ENCODE peak calls at places on chromosomes 2 and 18, in seven cellular contexts. X is cerebellum; R is globus pallidus; I is caudate nucleus; B is Daoy; H is activated CD4-positive, alpha-beta T cell treated with anti-CD3 and anti-CD28 coated beads for 48 hours; U is Calu3. Q is an unnamed sample.

GRCh38 chr2:126527836-126528490 is 128.0 kb upstream of the GYPC start:
- DNase-seq in X (no peak), R (no peak), I (no peak), B (peak; percentile 9), H (peak; percentile 78), U (peak; percentile 19), Q (no peak)

GRCh38 chr2:67876176-67876575 is 186.6 kb downstream of the C1D start:
- DNase-seq in X (no peak), R (no peak), I (no peak), B (peak; percentile 22), H (no peak), U (no peak), Q (no peak)

GRCh38 chr2:69594341-69594740 is 49.2 kb downstream of the AAK1 start:
- DNase-seq in X (no peak), R (no peak), I (no peak), B (no peak), H (no peak), U (no peak), Q (no peak)

GRCh38 chr2:234879671-234880455 is 72.0 kb upstream of the SH3BP4 start:
- DNase-seq in X (no peak), R (no peak), I (no peak), B (peak; percentile 89), H (no peak), U (no peak), Q (no peak)

GRCh38 chr2:186575302-186575701 is 14.6 kb upstream of the ITGAV start:
- DNase-seq in X (no peak), R (no peak), I (no peak), B (peak; percentile 96), H (no peak), U (peak; percentile 67), Q (no peak)

GRCh38 chr18:34834897-34835296 is 124.8 kb downstream of the DTNA start:
- DNase-seq in X (no peak), R (no peak), I (no peak), B (no peak), H (no peak), U (no peak), Q (no peak)

GRCh38 chr2:129252781-129253460 is 726.5 kb upstream of the RAB6C start:
- DNase-seq in X (no peak), R (no peak), I (no peak), B (no peak), H (no peak), U (no peak), Q (no peak)

GRCh38 chr2:237866119-237866621 is 6.7 kb downstream of the RAMP1 start:
- DNase-seq in X (no peak), R (no peak), I (no peak), B (peak; percentile 71), H (no peak), U (peak; percentile 32), Q (no peak)

GRCh38 chr2:46309052-46309953 is 12.1 kb downstream of the EPAS1 start:
- DNase-seq in X (no peak), R (no peak), I (no peak), B (no peak), H (no peak), U (no peak), Q (no peak)

GRCh38 chr2:206533977-206534376 is 90.6 kb downstream of the ADAM23 start:
- DNase-seq in X (no peak), R (no peak), I (no peak), B (no peak), H (no peak), U (no peak), Q (no peak)

GRCh38 chr2:63827749-63828148 is 13.9 kb upstream of the UGP2 start:
- DNase-seq in X (no peak), R (no peak), I (no peak), B (peak; percentile 70), H (no peak), U (no peak), Q (no peak)

GRCh38 chr2:24984912-24985311 is 13.2 kb upstream of the DNAJC27 start:
- DNase-seq in X (peak; percentile 31), R (peak; percentile 79), I (no peak), B (no peak), H (no peak), U (no peak), Q (peak; percentile 55)

GRCh38 chr18:23810396-23810795 is 121.1 kb downstream of the LAMA3 start:
- DNase-seq in X (no peak), R (no peak), I (no peak), B (no peak), H (peak; percentile 31), U (no peak), Q (no peak)

GRCh38 chr2:75047189-75047812 is 88.9 kb downstream of the POLE4 start:
- DNase-seq in X (no peak), R (no peak), I (no peak), B (no peak), H (no peak), U (no peak), Q (no peak)

GRCh38 chr2:100606740-100607343 is 44.0 kb downstream of the PDCL3 start:
- DNase-seq in X (peak; percentile 67), R (peak; percentile 31), I (no peak), B (peak; percentile 25), H (peak; percentile 45), U (peak; percentile 54), Q (no peak)

GRCh38 chr18:22871809-22872525 is 61.2 kb upstream of the RBBP8 start:
- DNase-seq in X (no peak), R (no peak), I (no peak), B (peak; percentile 41), H (no peak), U (peak; percentile 13), Q (peak; percentile 40)

GRCh38 chr2:15174567-15174966 is 386.6 kb downstream of the NBAS start:
- DNase-seq in X (no peak), R (no peak), I (no peak), B (no peak), H (no peak), U (no peak), Q (no peak)

GRCh38 chr2:239517686-239518085 is 116.9 kb upstream of the HDAC4 start:
- DNase-seq in X (no peak), R (no peak), I (no peak), B (no peak), H (no peak), U (no peak), Q (no peak)

GRCh38 chr2:182862003-182862402 is 4.4 kb downstream of the FRZB start:
- DNase-seq in X (no peak), R (no peak), I (no peak), B (no peak), H (no peak), U (no peak), Q (no peak)

GRCh38 chr18:59484796-59485328 is 125.8 kb upstream of the LMAN1 start:
- DNase-seq in X (no peak), R (no peak), I (no peak), B (no peak), H (no peak), U (no peak), Q (no peak)

GRCh38 chr2:237980751-237981150 is 13.9 kb downstream of the UBE2F start:
- DNase-seq in X (no peak), R (no peak), I (no peak), B (no peak), H (peak; percentile 58), U (no peak), Q (no peak)

GRCh38 chr2:53672881-53673522 is 94.6 kb upstream of the CHAC2 start:
- DNase-seq in X (no peak), R (peak; percentile 11), I (no peak), B (no peak), H (no peak), U (no peak), Q (no peak)

GRCh38 chr2:231780123-231780908 is 766 bp downstream of the PDE6D start:
- DNase-seq in X (no peak), R (no peak), I (no peak), B (peak; percentile 22), H (peak; percentile 28), U (peak; percentile 27), Q (no peak)

GRCh38 chr2:33785201-33786106 is 186.4 kb upstream of the FAM98A start:
- DNase-seq in X (no peak), R (peak; percentile 24), I (no peak), B (peak; percentile 12), H (no peak), U (no peak), Q (no peak)

GRCh38 chr2:92073815-92074548 is 2797.2 kb upstream of the TEKT4 start:
- DNase-seq in X (no peak), R (no peak), I (no peak), B (no peak), H (no peak), U (no peak), Q (no peak)

GRCh38 chr2:206642075-206643025 is at the start of gene FAM237A:
- DNase-seq in X (peak; percentile 3), R (peak; percentile 3), I (no peak), B (peak; percentile 45), H (peak; percentile 40), U (peak; percentile 45), Q (no peak)

GRCh38 chr2:86281066-86281700 is 56.2 kb downstream of the REEP1 start:
- DNase-seq in X (no peak), R (no peak), I (no peak), B (no peak), H (no peak), U (no peak), Q (no peak)

GRCh38 chr2:97992836-97993825 is 2.6 kb downstream of the TMEM131 start:
- DNase-seq in X (no peak), R (no peak), I (no peak), B (peak; percentile 10), H (no peak), U (no peak), Q (no peak)

GRCh38 chr2:61948661-61949457 is 43.4 kb downstream of the COMMD1 start:
- DNase-seq in X (no peak), R (peak; percentile 26), I (no peak), B (no peak), H (no peak), U (no peak), Q (no peak)

GRCh38 chr2:68765739-68766377 is 31.2 kb downstream of the ARHGAP25 start:
- DNase-seq in X (no peak), R (no peak), I (no peak), B (no peak), H (no peak), U (no peak), Q (peak; percentile 58)

GRCh38 chr2:237570776-237571335 is 4.5 kb downstream of the PRLH start:
- DNase-seq in X (no peak), R (no peak), I (no peak), B (no peak), H (no peak), U (no peak), Q (no peak)

GRCh38 chr18:75124551-75124950 is 84.4 kb downstream of the PTGR3 start:
- DNase-seq in X (peak; percentile 9), R (no peak), I (no peak), B (no peak), H (no peak), U (no peak), Q (no peak)

Q was measured in DMS79.